ENCODE peak calls at places on chromosomes 12 and 14, in nine cellular contexts. One of them, this sample, is unnamed.

GRCh38 chr12:49344486-49345047 is 2.1 kb upstream of the DNAJC22 start:
- DNase-seq in fibroblast of lung: no peak
- DNase-seq in neuronal stem cell: no peak
- DNase-seq in T follicular helper cell: no peak
- DNase-seq in central memory CD8-positive, alpha-beta T cell: no peak
- DNase-seq in CD8-positive, alpha-beta T cell: no peak
- DNase-seq in stomach: no peak
- DNase-seq in A549: no peak
- DNase-seq in activated CD4-positive, alpha-beta T cell treated with anti-CD3 and anti-CD28 coated beads, Interleukin-2, amount 50 U/mL, for 24 hours: no peak
- DNase-seq in this sample: no peak

GRCh38 chr14:103549361-103550311 is 12.8 kb downstream of the BAG5 start:
- DNase-seq in fibroblast of lung: no peak
- DNase-seq in neuronal stem cell: no peak
- DNase-seq in T follicular helper cell: no peak
- DNase-seq in central memory CD8-positive, alpha-beta T cell: no peak
- DNase-seq in CD8-positive, alpha-beta T cell: no peak
- DNase-seq in stomach: no peak
- DNase-seq in A549: no peak
- DNase-seq in activated CD4-positive, alpha-beta T cell treated with anti-CD3 and anti-CD28 coated beads, Interleukin-2, amount 50 U/mL, for 24 hours: no peak
- DNase-seq in this sample: no peak

GRCh38 chr12:2608608-2608945 is 186.2 kb upstream of the FKBP4 start:
- DNase-seq in fibroblast of lung: no peak
- DNase-seq in neuronal stem cell: no peak
- DNase-seq in T follicular helper cell: no peak
- DNase-seq in central memory CD8-positive, alpha-beta T cell: no peak
- DNase-seq in CD8-positive, alpha-beta T cell: no peak
- DNase-seq in stomach: no peak
- DNase-seq in A549: no peak
- DNase-seq in activated CD4-positive, alpha-beta T cell treated with anti-CD3 and anti-CD28 coated beads, Interleukin-2, amount 50 U/mL, for 24 hours: no peak
- DNase-seq in this sample: no peak

GRCh38 chr12:24143928-24144327 is 194.5 kb upstream of the SOX5 start:
- DNase-seq in fibroblast of lung: no peak
- DNase-seq in neuronal stem cell: no peak
- DNase-seq in T follicular helper cell: no peak
- DNase-seq in central memory CD8-positive, alpha-beta T cell: no peak
- DNase-seq in CD8-positive, alpha-beta T cell: no peak
- DNase-seq in stomach: no peak
- DNase-seq in A549: no peak
- DNase-seq in activated CD4-positive, alpha-beta T cell treated with anti-CD3 and anti-CD28 coated beads, Interleukin-2, amount 50 U/mL, for 24 hours: no peak
- DNase-seq in this sample: no peak

GRCh38 chr12:8953773-8954402 is 4.4 kb upstream of the M6PR start:
- DNase-seq in fibroblast of lung: no peak
- DNase-seq in neuronal stem cell: no peak
- DNase-seq in T follicular helper cell: peak
- DNase-seq in central memory CD8-positive, alpha-beta T cell: peak
- DNase-seq in CD8-positive, alpha-beta T cell: no peak
- DNase-seq in stomach: no peak
- DNase-seq in A549: no peak
- DNase-seq in activated CD4-positive, alpha-beta T cell treated with anti-CD3 and anti-CD28 coated beads, Interleukin-2, amount 50 U/mL, for 24 hours: peak
- DNase-seq in this sample: peak

GRCh38 chr12:54125950-54126695 is 62.7 kb downstream of the SMUG1 start:
- DNase-seq in fibroblast of lung: no peak
- DNase-seq in neuronal stem cell: no peak
- DNase-seq in T follicular helper cell: no peak
- DNase-seq in central memory CD8-positive, alpha-beta T cell: no peak
- DNase-seq in CD8-positive, alpha-beta T cell: no peak
- DNase-seq in stomach: peak
- DNase-seq in A549: no peak
- DNase-seq in activated CD4-positive, alpha-beta T cell treated with anti-CD3 and anti-CD28 coated beads, Interleukin-2, amount 50 U/mL, for 24 hours: no peak
- DNase-seq in this sample: peak

GRCh38 chr14:89509891-89510290 is 92.9 kb upstream of the FOXN3 start:
- DNase-seq in fibroblast of lung: peak
- DNase-seq in neuronal stem cell: no peak
- DNase-seq in T follicular helper cell: no peak
- DNase-seq in central memory CD8-positive, alpha-beta T cell: no peak
- DNase-seq in CD8-positive, alpha-beta T cell: no peak
- DNase-seq in stomach: no peak
- DNase-seq in A549: no peak
- DNase-seq in activated CD4-positive, alpha-beta T cell treated with anti-CD3 and anti-CD28 coated beads, Interleukin-2, amount 50 U/mL, for 24 hours: no peak
- DNase-seq in this sample: no peak

GRCh38 chr12:67826148-67826547 is 163.1 kb upstream of the IFNG-AS1 start:
- DNase-seq in fibroblast of lung: peak
- DNase-seq in neuronal stem cell: no peak
- DNase-seq in T follicular helper cell: no peak
- DNase-seq in central memory CD8-positive, alpha-beta T cell: no peak
- DNase-seq in CD8-positive, alpha-beta T cell: no peak
- DNase-seq in stomach: no peak
- DNase-seq in A549: no peak
- DNase-seq in activated CD4-positive, alpha-beta T cell treated with anti-CD3 and anti-CD28 coated beads, Interleukin-2, amount 50 U/mL, for 24 hours: no peak
- DNase-seq in this sample: no peak

GRCh38 chr14:69547701-69548348 is 26.8 kb downstream of the CCDC177 start:
- DNase-seq in fibroblast of lung: peak
- DNase-seq in neuronal stem cell: peak
- DNase-seq in T follicular helper cell: no peak
- DNase-seq in central memory CD8-positive, alpha-beta T cell: no peak
- DNase-seq in CD8-positive, alpha-beta T cell: no peak
- DNase-seq in stomach: no peak
- DNase-seq in A549: no peak
- DNase-seq in activated CD4-positive, alpha-beta T cell treated with anti-CD3 and anti-CD28 coated beads, Interleukin-2, amount 50 U/mL, for 24 hours: no peak
- DNase-seq in this sample: peak

GRCh38 chr14:85934123-85934885 is 404.4 kb downstream of the FLRT2 start:
- DNase-seq in fibroblast of lung: peak
- DNase-seq in neuronal stem cell: no peak
- DNase-seq in T follicular helper cell: peak
- DNase-seq in central memory CD8-positive, alpha-beta T cell: peak
- DNase-seq in CD8-positive, alpha-beta T cell: peak
- DNase-seq in stomach: peak
- DNase-seq in A549: peak
- DNase-seq in activated CD4-positive, alpha-beta T cell treated with anti-CD3 and anti-CD28 coated beads, Interleukin-2, amount 50 U/mL, for 24 hours: peak
- DNase-seq in this sample: no peak

This sample was measured in mucosa of descending colon.